ENCODE peak calls at places on chromosomes 6 and 20, in eight cellular contexts. L is left ventricle myocardium superior, X is dermis microvascular lymphatic vessel endothelial cell, A is T-helper 1 cell, K is heart right ventricle, J is right lobe of liver, C is nucleus accumbens, Q is astrocyte of the spinal cord. U is an unnamed sample.

GRCh38 chr20:35093245-35093884 is 758 bp upstream of the TRPC4AP start:
- DNase-seq in K (no peak), X (no peak), Q (peak; percentile 82), J (no peak), A (no peak), C (no peak), L (no peak), U (no peak)

GRCh38 chr6:158086054-158086705 is 81.9 kb downstream of the SERAC1 start:
- DNase-seq in K (no peak), X (no peak), J (no peak), L (no peak), Q (peak; percentile 81), A (no peak), C (no peak), U (no peak)

GRCh38 chr6:11412011-11412424 is 125.5 kb upstream of the TMEM170B start:
- DNase-seq in L (no peak), X (no peak), Q (peak; percentile 35), A (no peak), J (no peak), K (no peak), C (no peak), U (no peak)

GRCh38 chr6:160007118-160007517 is 38.2 kb downstream of the IGF2R start:
- DNase-seq in C (no peak), J (no peak), L (no peak), K (no peak), A (no peak), X (no peak), Q (no peak), U (no peak)

GRCh38 chr20:22414354-22414753 is 170.0 kb downstream of the FOXA2 start:
- DNase-seq in C (no peak), L (no peak), Q (no peak), K (no peak), A (no peak), J (no peak), X (no peak), U (no peak)

GRCh38 chr6:11718461-11718860 is 60.1 kb downstream of the ADTRP start:
- DNase-seq in Q (no peak), A (no peak), L (no peak), K (no peak), X (no peak), J (no peak), C (no peak), U (no peak)

GRCh38 chr6:36719126-36719525 is 21.5 kb downstream of the RAB44 start:
- DNase-seq in J (no peak), Q (no peak), K (no peak), L (no peak), C (no peak), A (no peak), X (no peak), U (no peak)

GRCh38 chr6:32529697-32530429 is at the start of gene HLA-DRB5:
- DNase-seq in X (no peak), A (no peak), Q (no peak), C (no peak), J (peak; percentile 46), L (peak; percentile 31), K (peak; percentile 73), U (peak; percentile 53)

GRCh38 chr6:36224918-36225461 is 28.4 kb downstream of the BRPF3 start:
- DNase-seq in L (no peak), J (no peak), Q (no peak), K (no peak), A (no peak), X (no peak), C (no peak), U (no peak)

GRCh38 chr6:6717953-6718352 is 129.4 kb downstream of the LY86 start:
- DNase-seq in X (peak; percentile 93), J (no peak), K (peak; percentile 72), Q (no peak), A (no peak), C (no peak), L (no peak), U (no peak)

GRCh38 chr6:150977276-150977675 is 111.8 kb downstream of the MTHFD1L start:
- DNase-seq in Q (no peak), A (no peak), J (no peak), L (no peak), C (no peak), X (peak; percentile 34), K (no peak), U (no peak)